ENCODE peak calls at places on chromosome 11, in nine cellular contexts. G is sigmoid colon; H is progenitor cell of endocrine pancreas; C is astrocyte of the spinal cord; X is astrocyte of the cerebellum; L is tibial artery; D is psoas muscle; U is WTC11; F is CD4-positive, alpha-beta T cell. Y is an unnamed sample.

GRCh38 chr11:86990520-86990919 is 35.3 kb upstream of the FZD4 start:
- DNase-seq in H (no peak), L (no peak), C (peak; percentile 86), X (peak; percentile 84), U (no peak), F (no peak), G (no peak), D (no peak), Y (no peak)

GRCh38 chr11:8070417-8071101 is 10.5 kb upstream of the TUB start:
- DNase-seq in F (no peak), L (peak; percentile 20), U (no peak), D (no peak), C (peak; percentile 46), X (no peak), H (no peak), G (no peak), Y (no peak)

GRCh38 chr11:65871811-65872548 is 620 bp downstream of the EFEMP2 start:
- DNase-seq in L (no peak), X (no peak), D (no peak), G (peak; percentile 78), F (no peak), C (peak; percentile 34), U (peak; percentile 56), H (peak; percentile 42), Y (no peak)

GRCh38 chr11:87397250-87397649 is 359.5 kb downstream of the TMEM135 start:
- DNase-seq in C (no peak), U (no peak), F (no peak), L (no peak), H (no peak), D (no peak), X (no peak), G (no peak), Y (no peak)

GRCh38 chr11:134736251-134737072 is 324.4 kb upstream of the B3GAT1 start:
- DNase-seq in C (no peak), H (no peak), X (no peak), U (no peak), G (no peak), D (no peak), F (no peak), L (no peak), Y (no peak)

GRCh38 chr11:32105871-32106312 is 15.0 kb downstream of the RCN1 start:
- DNase-seq in L (no peak), C (no peak), X (no peak), G (no peak), D (no peak), F (no peak), H (no peak), U (no peak), Y (no peak)

GRCh38 chr11:70522613-70523311 is 124.4 kb downstream of the CTTN start:
- DNase-seq in C (no peak), F (no peak), G (no peak), U (no peak), X (no peak), H (no peak), L (no peak), D (no peak), Y (no peak)

GRCh38 chr11:69304258-69304657 is 10.3 kb downstream of the MYEOV start:
- DNase-seq in D (no peak), X (no peak), H (no peak), L (no peak), F (no peak), C (no peak), U (no peak), G (no peak), Y (no peak)

GRCh38 chr11:43150697-43151096 is 161.1 kb upstream of the API5 start:
- DNase-seq in D (no peak), U (no peak), X (no peak), G (no peak), H (no peak), L (no peak), F (no peak), C (no peak), Y (no peak)

GRCh38 chr11:66856496-66857233 is at the start of gene LRFN4:
- DNase-seq in L (no peak), F (no peak), U (peak; percentile 61), D (no peak), C (no peak), X (no peak), H (peak; percentile 33), G (peak; percentile 71), Y (no peak)

GRCh38 chr11:93740031-93740801 is 1.1 kb downstream of the TAF1D start:
- DNase-seq in U (peak; percentile 37), G (no peak), D (no peak), H (no peak), F (no peak), L (no peak), C (peak; percentile 21), X (no peak), Y (no peak)

GRCh38 chr11:37504925-37505324 is 906.9 kb upstream of the RAG2 start:
- DNase-seq in D (no peak), U (no peak), X (peak; percentile 39), C (peak; percentile 77), L (no peak), F (no peak), H (no peak), G (no peak), Y (no peak)

GRCh38 chr11:43922974-43923326 is 19.5 kb upstream of the C11orf96 start:
- DNase-seq in L (no peak), H (no peak), X (no peak), U (no peak), C (no peak), F (no peak), G (no peak), D (no peak), Y (no peak)

GRCh38 chr11:30041171-30041570 is 24.3 kb upstream of the KCNA4 start:
- DNase-seq in F (no peak), X (no peak), H (no peak), U (no peak), C (no peak), G (no peak), L (no peak), D (no peak), Y (no peak)
- TF ChIP-seq CTCF in F (no peak), X (no peak), H (no peak), U (no peak), C (no peak), G (no peak), L (no peak), D (no peak), Y (no peak)

GRCh38 chr11:83629775-83630174 is 343.6 kb upstream of the CCDC90B start:
- DNase-seq in L (no peak), X (no peak), F (no peak), C (no peak), U (no peak), D (no peak), H (no peak), G (no peak), Y (no peak)

GRCh38 chr11:83625336-83625735 is 339.2 kb upstream of the CCDC90B start:
- DNase-seq in X (no peak), F (no peak), H (no peak), G (no peak), C (no peak), L (no peak), D (no peak), U (no peak), Y (no peak)

DNA sequence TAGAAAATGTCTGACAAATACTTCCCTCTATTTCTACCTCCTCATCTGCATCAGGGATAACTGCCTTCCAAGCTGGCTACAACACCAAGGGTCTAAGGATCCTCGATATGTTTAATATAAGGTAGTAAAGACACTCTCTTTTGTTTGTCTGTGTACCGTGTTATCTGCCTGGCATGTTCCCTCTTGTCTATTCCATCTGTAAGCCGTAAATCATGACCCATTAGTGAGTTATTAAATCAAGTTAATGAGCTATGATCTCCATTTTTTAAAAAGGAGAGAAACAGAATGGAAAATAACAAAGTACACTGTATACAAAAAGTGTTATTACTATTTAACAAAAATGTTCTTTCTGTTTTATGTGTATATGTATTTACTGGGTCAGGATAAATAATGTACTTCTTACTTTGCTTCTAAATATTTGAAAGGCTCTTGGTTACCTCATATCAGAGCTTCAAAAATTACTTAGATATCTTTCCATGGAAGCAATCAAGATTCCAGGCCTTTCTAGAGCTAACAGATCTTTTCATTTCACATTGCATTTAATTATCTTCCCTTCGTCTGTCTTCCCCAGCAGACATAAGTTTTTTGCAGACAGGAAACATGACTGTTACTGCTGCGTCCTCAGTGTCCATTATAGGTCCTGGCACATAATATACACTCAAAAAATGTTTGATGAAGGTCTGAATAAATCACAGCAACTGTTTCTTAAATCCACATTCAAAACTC is 342.6 kb upstream of the CCDC90B start:
- DNase-seq in D (no peak), X (no peak), H (no peak), C (no peak), G (no peak), L (no peak), U (no peak), F (no peak), Y (no peak)
- TF ChIP-seq CTCF in D (no peak), X (no peak), H (no peak), C (no peak), G (no peak), L (no peak), U (no peak), F (no peak), Y (no peak)

DNA sequence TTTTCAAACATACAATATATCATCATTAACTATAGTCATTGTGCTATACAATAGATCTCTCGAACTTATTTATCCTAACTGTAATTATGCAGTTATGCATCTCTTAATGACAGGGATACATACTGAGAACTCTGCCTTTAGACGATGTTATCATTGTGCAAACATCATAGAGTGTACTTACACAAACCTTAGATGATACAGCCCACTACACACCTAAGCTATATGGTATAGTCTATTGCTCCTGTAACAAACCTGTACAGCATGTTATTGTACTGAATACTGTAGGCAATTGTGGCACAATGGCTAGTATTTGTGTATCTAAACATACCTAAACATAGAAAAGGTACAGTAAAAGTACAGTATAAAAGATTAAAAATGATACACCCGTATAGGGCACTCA is 27.4 kb upstream of the NRGN start:
- DNase-seq in H (no peak), X (no peak), G (no peak), U (no peak), C (no peak), D (no peak), F (no peak), L (no peak), Y (no peak)
- TF ChIP-seq CTCF in H (no peak), X (no peak), G (no peak), U (no peak), C (no peak), D (no peak), F (no peak), L (no peak), Y (no peak)

GRCh38 chr11:128550261-128550821 is 37.0 kb downstream of the ETS1 start:
- DNase-seq in D (no peak), U (no peak), C (no peak), X (no peak), H (no peak), G (no peak), F (no peak), L (no peak), Y (no peak)

GRCh38 chr11:128549256-128549944 is 38.0 kb downstream of the ETS1 start:
- DNase-seq in H (no peak), L (no peak), X (no peak), F (no peak), U (peak; percentile 22), G (peak; percentile 89), D (peak; percentile 73), C (peak; percentile 22), Y (no peak)

GRCh38 chr11:128547946-128548654 is 39.3 kb downstream of the ETS1 start:
- DNase-seq in F (no peak), U (no peak), C (no peak), D (no peak), G (no peak), X (no peak), H (no peak), L (no peak), Y (no peak)

GRCh38 chr11:128550967-128551522 is 36.3 kb downstream of the ETS1 start:
- DNase-seq in U (no peak), H (no peak), D (no peak), X (no peak), C (no peak), F (no peak), L (no peak), G (peak; percentile 76), Y (no peak)

GRCh38 chr11:128548655-128549255 is 38.6 kb downstream of the ETS1 start:
- DNase-seq in C (no peak), H (no peak), F (no peak), X (no peak), G (peak; percentile 90), L (no peak), U (peak; percentile 36), D (peak; percentile 62), Y (no peak)
- TF ChIP-seq CTCF in C (no peak), H (no peak), F (no peak), X (no peak), G (no peak), L (no peak), U (no peak), D (no peak), Y (no peak)

Y was measured in omental fat pad.